ENCODE peak calls at places on chromosomes 7 and 10, in six cellular contexts. K is keratinocyte, V is endothelial cell of umbilical vein, P is heart right ventricle, Q is PC-3, L is lung. E is an unnamed sample.

GRCh38 chr7:123022576-123022975 is 27.1 kb upstream of the TAS2R16 start:
- DNase-seq in K (no peak), V (no peak), P (no peak), Q (peak; percentile 32), L (no peak), E (no peak)

GRCh38 chr10:48604408-48605263 is at the start of gene ARHGAP22:
- DNase-seq in K (no peak), V (peak; percentile 56), P (peak; percentile 42), Q (peak; percentile 63), L (no peak), E (no peak)

GRCh38 chr10:7491949-7492659 is 81.3 kb upstream of the SFMBT2 start:
- DNase-seq in K (no peak), V (no peak), P (no peak), Q (no peak), L (no peak), E (peak; percentile 51)

GRCh38 chr7:103644319-103644718 is 198.3 kb upstream of the SLC26A5 start:
- DNase-seq in K (no peak), V (no peak), P (no peak), Q (no peak), L (no peak), E (no peak)

GRCh38 chr10:80289451-80290287 is at the start of gene MAT1A:
- DNase-seq in K (no peak), V (no peak), P (no peak), Q (no peak), L (no peak), E (no peak)

GRCh38 chr7:102914585-102914984 is 1.8 kb downstream of the LRRC17 start:
- DNase-seq in K (no peak), V (no peak), P (peak; percentile 77), Q (no peak), L (no peak), E (no peak)

GRCh38 chr7:84108787-84109186 is 85.8 kb downstream of the SEMA3A start:
- DNase-seq in K (no peak), V (no peak), P (no peak), Q (no peak), L (no peak), E (no peak)

GRCh38 chr10:112182808-112183328 is 697 bp downstream of the GPAM start:
- DNase-seq in K (no peak), V (no peak), P (no peak), Q (no peak), L (no peak), E (no peak)

GRCh38 chr10:124999433-125000365 is 57.8 kb downstream of the ZRANB1 start:
- DNase-seq in K (no peak), V (peak; percentile 72), P (peak; percentile 66), Q (no peak), L (no peak), E (no peak)

GRCh38 chr7:2635810-2636701 is 4.3 kb downstream of the TTYH3 start:
- DNase-seq in K (no peak), V (no peak), P (peak; percentile 59), Q (no peak), L (no peak), E (no peak)

GRCh38 chr10:79405221-79405994 is 40.0 kb downstream of the ZCCHC24 start:
- DNase-seq in K (no peak), V (no peak), P (no peak), Q (no peak), L (no peak), E (no peak)

GRCh38 chr7:74405899-74406512 is 47.7 kb upstream of the GTF2IRD1 start:
- DNase-seq in K (no peak), V (no peak), P (no peak), Q (no peak), L (no peak), E (no peak)

GRCh38 chr10:48551796-48552591 is 52.9 kb downstream of the ARHGAP22 start:
- DNase-seq in K (no peak), V (peak; percentile 68), P (peak; percentile 43), Q (peak; percentile 81), L (no peak), E (peak; percentile 79)

GRCh38 chr7:521221-522070 is 1.8 kb upstream of the PDGFA start:
- DNase-seq in K (no peak), V (peak; percentile 29), P (peak; percentile 82), Q (peak; percentile 50), L (no peak), E (no peak)

GRCh38 chr7:87234949-87235348 is 15.4 kb upstream of the TMEM243 start:
- DNase-seq in K (no peak), V (no peak), P (no peak), Q (peak; percentile 67), L (no peak), E (no peak)

GRCh38 chr7:156639426-156640256 is 933 bp upstream of the RNF32 start:
- DNase-seq in K (no peak), V (no peak), P (no peak), Q (no peak), L (no peak), E (no peak)

GRCh38 chr7:41027428-41028115 is 675.3 kb downstream of the INHBA start:
- DNase-seq in K (no peak), V (no peak), P (no peak), Q (peak; percentile 88), L (no peak), E (no peak)

GRCh38 chr10:15168296-15168780 is at the start of gene NMT2:
- DNase-seq in K (peak; percentile 21), V (peak; percentile 81), P (peak; percentile 84), Q (peak; percentile 65), L (no peak), E (peak; percentile 89)

GRCh38 chr7:128902761-128903585 is 7.5 kb downstream of the KCP start:
- DNase-seq in K (no peak), V (no peak), P (no peak), Q (peak; percentile 25), L (no peak), E (no peak)

GRCh38 chr7:134355925-134356324 is 39.2 kb upstream of the SLC35B4 start:
- DNase-seq in K (no peak), V (peak; percentile 21), P (peak; percentile 9), Q (no peak), L (no peak), E (no peak)

GRCh38 chr10:94232711-94233383 is 129.9 kb downstream of the NOC3L start:
- DNase-seq in K (no peak), V (no peak), P (no peak), Q (no peak), L (no peak), E (no peak)

DNA sequence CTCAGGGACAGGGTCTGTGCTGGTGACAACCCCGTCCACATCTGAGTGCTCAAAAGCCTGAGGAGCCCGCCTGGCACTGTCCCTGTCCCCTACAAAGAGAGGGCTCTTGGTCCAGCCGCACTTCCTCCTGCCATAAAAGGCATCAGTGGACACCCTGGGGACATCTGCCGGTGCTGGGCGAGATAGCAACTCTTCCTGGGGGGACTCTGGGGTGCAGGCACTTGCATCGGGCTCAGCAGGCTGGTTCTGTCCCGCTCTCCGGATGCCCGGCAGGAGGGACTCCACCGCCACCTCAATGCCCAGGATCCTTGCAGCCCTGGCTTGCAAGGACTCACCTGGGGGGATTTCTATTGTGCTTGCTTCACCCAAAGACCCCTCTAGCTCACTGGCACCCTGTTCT is 32.8 kb downstream of the JCAD start:
- DNase-seq in K (no peak), V (no peak), P (no peak), Q (no peak), L (no peak), E (no peak)
- TF ChIP-seq CTCF in K (no peak), V (no peak), P (no peak), Q (no peak), L (no peak), E (no peak)

GRCh38 chr10:88088441-88089340 is 225.3 kb downstream of the PTEN start:
- DNase-seq in K (no peak), V (no peak), P (no peak), Q (no peak), L (no peak), E (no peak)

GRCh38 chr10:88092265-88092664 is 228.8 kb downstream of the PTEN start:
- DNase-seq in K (no peak), V (no peak), P (no peak), Q (no peak), L (no peak), E (no peak)

GRCh38 chr10:88091490-88092061 is 228.2 kb downstream of the PTEN start:
- DNase-seq in K (no peak), V (no peak), P (no peak), Q (no peak), L (no peak), E (peak; percentile 73)

GRCh38 chr10:88089498-88089897 is 226.1 kb downstream of the PTEN start:
- DNase-seq in K (no peak), V (no peak), P (no peak), Q (no peak), L (no peak), E (no peak)

GRCh38 chr10:88090568-88091214 is 227.3 kb downstream of the PTEN start:
- DNase-seq in K (no peak), V (no peak), P (no peak), Q (no peak), L (no peak), E (no peak)
- H3K4me1 ChIP-seq in K (peaks cover 51% of the 10 kb centered on the region), V (no peaks in the 10 kb centered on the region), P (peaks cover 7% of the 10 kb centered on the region), Q (no peaks in the 10 kb centered on the region), L (peaks cover 2% of the 10 kb centered on the region), E (peaks cover 30% of the 10 kb centered on the region)

GRCh38 chr7:105268511-105269392 is 120.0 kb downstream of the SRPK2 start:
- DNase-seq in K (peak; percentile 13), V (peak; percentile 74), P (peak; percentile 30), Q (peak; percentile 54), L (no peak), E (peak; percentile 47)
- H3K4me3 ChIP-seq in K (peak overlapping the region; percentile 87), V (no peak overlapping the region), P (peak overlapping the region; percentile 51), Q (peak overlapping the region; percentile 72), L (no peak overlapping the region), E (peak overlapping the region; percentile 60)

GRCh38 chr10:69884686-69885085 is 83.0 kb downstream of the COL13A1 start:
- DNase-seq in K (no peak), V (no peak), P (no peak), Q (no peak), L (no peak), E (no peak)

GRCh38 chr10:69883256-69883655 is 81.5 kb downstream of the COL13A1 start:
- DNase-seq in K (no peak), V (no peak), P (no peak), Q (peak; percentile 58), L (no peak), E (peak; percentile 26)

GRCh38 chr10:69888882-69889584 is 87.3 kb downstream of the COL13A1 start:
- DNase-seq in K (no peak), V (no peak), P (no peak), Q (no peak), L (no peak), E (no peak)

GRCh38 chr10:69883680-69884375 is 82.1 kb downstream of the COL13A1 start:
- DNase-seq in K (no peak), V (no peak), P (no peak), Q (no peak), L (no peak), E (no peak)

DNA sequence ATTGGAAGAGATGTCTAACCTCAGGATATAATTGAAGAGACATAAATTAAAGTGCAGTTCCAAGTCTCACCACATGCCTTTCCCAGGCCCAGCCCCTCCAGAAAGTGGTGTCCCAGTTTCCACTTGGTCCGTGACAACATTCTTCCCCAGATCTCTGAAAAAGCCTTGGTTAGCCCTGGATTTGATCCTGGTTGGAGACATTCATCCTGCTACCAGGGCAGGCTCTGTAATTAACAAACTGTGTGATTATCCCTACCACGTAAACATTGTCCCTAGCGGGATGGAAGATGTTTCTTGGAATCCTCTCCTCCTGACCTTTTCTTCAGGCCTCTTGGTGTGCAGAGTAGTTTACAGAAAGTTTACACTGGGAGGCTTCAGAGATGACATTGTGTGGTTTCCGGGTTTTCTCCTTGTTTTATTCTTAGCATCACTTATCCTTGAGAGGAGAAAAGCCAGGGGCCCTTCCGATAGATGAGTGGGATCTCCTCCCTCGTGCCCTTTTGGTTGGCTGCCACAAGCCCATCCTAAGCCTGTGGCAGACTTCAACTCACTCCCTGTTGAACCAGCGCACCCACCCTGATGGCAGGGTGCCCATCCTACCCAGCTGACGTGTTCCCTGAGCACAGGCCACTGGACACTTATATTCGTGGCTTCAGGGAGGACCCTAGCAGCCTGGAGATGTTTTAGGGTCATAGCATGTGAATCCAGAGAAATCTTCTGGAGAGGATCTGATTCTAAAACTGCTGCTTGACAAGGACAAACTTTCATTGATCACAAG is 83.9 kb downstream of the COL13A1 start:
- DNase-seq in K (no peak), V (no peak), P (no peak), Q (peak; percentile 48), L (no peak), E (peak; percentile 6)
- TF ChIP-seq CTCF in K (peak; percentile 24), V (peak; percentile 29), P (peak; percentile 36), Q (peak; percentile 64), L (no peak), E (peak; percentile 66)